ENCODE peak calls at places on chromosome 2, in five cellular contexts. Z is mesenchymal stem cell, S is neuronal stem cell, F is H1, X is trophoblast cell. D is an unnamed sample. For H3K4me1, the result is how much of the 10 kb centered on the place peaks cover.

GRCh38 chr2:37344453-37345361 is at the start of gene QPCT:
- DNase-seq in Z (peak), S (no peak), F (no peak), X (peak), D (no peak)

GRCh38 chr2:65465857-65466256 is 33.5 kb upstream of the SPRED2 start:
- DNase-seq in Z (no peak), S (no peak), F (no peak), X (no peak), D (no peak)

GRCh38 chr2:88724643-88725332 is 33.3 kb downstream of the RPIA start:
- DNase-seq in Z (no peak), S (no peak), F (no peak), X (no peak), D (no peak)

GRCh38 chr2:144449028-144449406 is 70.9 kb downstream of the ZEB2 start:
- DNase-seq in Z (no peak), S (no peak), F (peak), X (no peak), D (peak)

GRCh38 chr2:124978597-124978996 is 953.5 kb downstream of the CNTNAP5 start:
- DNase-seq in Z (peak), S (no peak), F (no peak), X (no peak), D (no peak)

GRCh38 chr2:215960825-215961224 is 52.5 kb downstream of the MREG start:
- DNase-seq in Z (no peak), S (no peak), F (no peak), X (no peak), D (no peak)

GRCh38 chr2:182081602-182082260 is 96.1 kb downstream of the PPP1R1C start:
- DNase-seq in Z (no peak), S (no peak), F (no peak), X (no peak), D (no peak)

GRCh38 chr2:47091118-47091517 is 64.0 kb downstream of the STPG4 start:
- DNase-seq in Z (peak), S (no peak), F (no peak), X (no peak), D (no peak)

GRCh38 chr2:15889800-15890498 is 50.4 kb upstream of the MYCN start:
- DNase-seq in Z (peak), S (no peak), F (no peak), X (no peak), D (no peak)

GRCh38 chr2:109124982-109125594 is 3.9 kb upstream of the SH3RF3 start:
- DNase-seq in Z (no peak), S (no peak), F (peak), X (no peak), D (no peak)

GRCh38 chr2:47299555-47299954 is 103.4 kb upstream of the MSH2 start:
- DNase-seq in Z (peak), S (no peak), F (no peak), X (peak), D (no peak)

GRCh38 chr2:218396688-218397501 is 2.8 kb upstream of the CTDSP1 start:
- DNase-seq in Z (peak), S (peak), F (peak), X (peak), D (peak)

GRCh38 chr2:174846941-174847938 is 83.0 kb upstream of the CHRNA1 start:
- DNase-seq in Z (peak), S (no peak), F (no peak), X (peak), D (peak)

GRCh38 chr2:176056411-176056810 is 27.4 kb downstream of the EVX2 start:
- DNase-seq in Z (no peak), S (no peak), F (no peak), X (no peak), D (no peak)

GRCh38 chr2:169331461-169331860 is 30.9 kb downstream of the LRP2 start:
- DNase-seq in Z (no peak), S (no peak), F (no peak), X (no peak), D (no peak)

GRCh38 chr2:236618370-236618769 is 48.7 kb downstream of the ACKR3 start:
- DNase-seq in Z (no peak), S (no peak), F (no peak), X (peak), D (no peak)

GRCh38 chr2:130726614-130727180 is 2.2 kb upstream of the GPR148 start:
- DNase-seq in Z (no peak), S (no peak), F (peak), X (no peak), D (no peak)

GRCh38 chr2:56132138-56132537 is 51.7 kb upstream of the CCDC85A start:
- DNase-seq in Z (peak), S (peak), F (no peak), X (peak), D (no peak)

GRCh38 chr2:118006861-118007260 is 7.0 kb downstream of the CCDC93 start:
- DNase-seq in Z (no peak), S (no peak), F (no peak), X (no peak), D (no peak)

GRCh38 chr2:147913701-147914480 is 69.1 kb downstream of the ACVR2A start:
- DNase-seq in Z (peak), S (no peak), F (no peak), X (no peak), D (no peak)

GRCh38 chr2:36587091-36587490 is 10.9 kb downstream of the FEZ2 start:
- DNase-seq in Z (no peak), S (no peak), F (no peak), X (no peak), D (no peak)

GRCh38 chr2:134778372-134778771 is 59.6 kb upstream of the TMEM163 start:
- DNase-seq in Z (no peak), S (no peak), F (no peak), X (no peak), D (peak)

GRCh38 chr2:30149513-30149912 is 2.7 kb downstream of the YPEL5 start:
- DNase-seq in Z (peak), S (no peak), F (peak), X (peak), D (peak)

GRCh38 chr2:142796161-142796560 is 81.3 kb upstream of the KYNU start:
- DNase-seq in Z (no peak), S (no peak), F (no peak), X (no peak), D (no peak)

GRCh38 chr2:113337809-113338208 is 59.1 kb upstream of the PAX8 start:
- DNase-seq in Z (no peak), S (no peak), F (no peak), X (no peak), D (no peak)

GRCh38 chr2:214310319-214310718 is 100.5 kb upstream of the VWC2L start:
- DNase-seq in Z (peak), S (no peak), F (no peak), X (peak), D (peak)

GRCh38 chr2:45172993-45173392 is 163.7 kb upstream of the SIX2 start:
- DNase-seq in Z (no peak), S (no peak), F (no peak), X (no peak), D (no peak)

GRCh38 chr2:181239400-181239799 is 217.8 kb upstream of the ITGA4 start:
- DNase-seq in Z (peak), S (no peak), F (no peak), X (no peak), D (no peak)

GRCh38 chr2:38104598-38104997 is 28.6 kb upstream of the CYP1B1 start:
- DNase-seq in Z (no peak), S (no peak), F (no peak), X (no peak), D (no peak)

GRCh38 chr2:218386505-218387368 is 4.7 kb downstream of the SLC11A1 start:
- DNase-seq in Z (no peak), S (no peak), F (peak), X (no peak), D (peak)

GRCh38 chr2:98029718-98030222 is 34.0 kb upstream of the TMEM131 start:
- DNase-seq in Z (no peak), S (no peak), F (peak), X (no peak), D (no peak)

GRCh38 chr2:45705233-45705632 is 53.8 kb downstream of the PRKCE start:
- DNase-seq in Z (no peak), S (no peak), F (no peak), X (no peak), D (no peak)

GRCh38 chr2:23900133-23900926 is 26.6 kb downstream of the ATAD2B start:
- DNase-seq in Z (no peak), S (no peak), F (no peak), X (peak), D (no peak)

GRCh38 chr2:101040072-101040471 is 38.0 kb downstream of the RPL31 start:
- DNase-seq in Z (no peak), S (no peak), F (no peak), X (no peak), D (no peak)

GRCh38 chr2:6362671-6363450 is 502.8 kb downstream of the CMPK2 start:
- DNase-seq in Z (no peak), S (no peak), F (no peak), X (no peak), D (no peak)

GRCh38 chr2:190844700-190845410 is 35.8 kb upstream of the GLS start:
- DNase-seq in Z (no peak), S (no peak), F (no peak), X (no peak), D (no peak)

GRCh38 chr2:218093879-218094278 is 24.8 kb downstream of the RUFY4 start:
- DNase-seq in Z (no peak), S (no peak), F (no peak), X (peak), D (no peak)

GRCh38 chr2:24492283-24493272 is 1.5 kb downstream of the NCOA1 start:
- DNase-seq in Z (peak), S (peak), F (no peak), X (peak), D (no peak)

GRCh38 chr2:223887127-223887526 is 49.7 kb upstream of the AP1S3 start:
- DNase-seq in Z (peak), S (no peak), F (peak), X (peak), D (no peak)

DNA sequence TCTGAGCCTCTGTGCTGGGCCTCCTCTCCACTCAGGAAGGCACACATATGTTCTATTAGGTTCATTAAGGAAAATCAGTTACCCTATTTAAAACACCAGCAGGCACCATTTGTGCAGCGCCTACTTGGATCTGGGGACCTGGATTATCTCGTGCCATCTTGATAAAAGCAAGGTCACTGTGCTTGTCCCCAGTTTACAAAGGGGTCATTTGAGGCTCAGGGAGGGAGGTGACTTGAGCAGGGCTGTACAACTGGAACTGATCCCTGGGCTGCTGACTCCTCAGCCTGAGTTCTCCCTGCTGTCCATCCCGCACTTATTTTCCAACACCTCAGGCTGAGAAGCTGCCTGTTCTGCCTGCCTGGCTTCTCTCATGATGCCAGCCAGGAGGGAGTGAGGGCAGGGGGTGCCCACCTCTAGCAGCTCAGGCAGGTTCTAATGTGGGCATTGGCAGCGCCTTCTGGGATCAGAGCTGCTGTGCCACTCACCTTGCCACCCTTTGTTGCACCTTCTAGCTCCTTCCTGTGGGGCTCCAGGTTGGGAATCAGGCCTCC is 120.3 kb downstream of the GLI2 start:
- DNase-seq in Z (no peak), S (no peak), F (no peak), X (no peak), D (no peak)
- H4K91ac ChIP-seq in Z (peak), S (no peak), F (no peak), X (peak), D (no peak)

DNA sequence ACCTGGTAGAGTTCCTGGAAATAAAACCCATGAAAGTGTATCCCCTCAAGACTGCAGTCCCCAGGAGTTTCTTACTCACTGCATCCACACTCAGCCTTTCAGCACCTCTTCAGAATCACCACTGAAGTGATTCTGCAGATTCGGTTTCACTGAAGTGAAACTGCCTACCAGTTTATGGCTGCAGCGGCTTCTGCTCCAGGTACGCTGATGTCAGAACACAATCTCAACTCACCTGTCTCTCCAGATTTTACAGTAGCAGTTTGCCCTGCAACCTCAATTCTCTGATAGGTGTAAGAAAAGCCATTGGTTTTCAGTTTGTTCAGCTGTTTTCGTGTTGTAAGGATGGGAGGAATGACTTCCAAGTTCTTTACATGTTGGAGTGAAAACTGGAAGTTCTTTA is 124.8 kb downstream of the TSN start:
- DNase-seq in Z (no peak), S (no peak), F (no peak), X (no peak), D (no peak)
- H2BK12ac ChIP-seq in Z (no peak), S (no peak), F (no peak), X (no peak), D (no peak)

GRCh38 chr2:9631484-9631819 is 655 bp upstream of the YWHAQ start:
- DNase-seq in Z (no peak), S (no peak), F (no peak), X (no peak), D (no peak)

GRCh38 chr2:9631976-9632700 is 1.3 kb upstream of the YWHAQ start:
- DNase-seq in Z (peak), S (no peak), F (peak), X (peak), D (peak)

GRCh38 chr2:9630750-9631483 is at the start of gene YWHAQ:
- DNase-seq in Z (peak), S (peak), F (peak), X (peak), D (peak)

GRCh38 chr2:9629222-9630000 is 1.4 kb downstream of the YWHAQ start:
- DNase-seq in Z (peak), S (peak), F (no peak), X (peak), D (no peak)

GRCh38 chr2:9630001-9630749 is 622 bp downstream of the YWHAQ start:
- DNase-seq in Z (peak), S (peak), F (peak), X (peak), D (peak)
- H3K4me1 ChIP-seq in Z (under half), S (under half), F (under half), X (under half), D (under half)

DNA sequence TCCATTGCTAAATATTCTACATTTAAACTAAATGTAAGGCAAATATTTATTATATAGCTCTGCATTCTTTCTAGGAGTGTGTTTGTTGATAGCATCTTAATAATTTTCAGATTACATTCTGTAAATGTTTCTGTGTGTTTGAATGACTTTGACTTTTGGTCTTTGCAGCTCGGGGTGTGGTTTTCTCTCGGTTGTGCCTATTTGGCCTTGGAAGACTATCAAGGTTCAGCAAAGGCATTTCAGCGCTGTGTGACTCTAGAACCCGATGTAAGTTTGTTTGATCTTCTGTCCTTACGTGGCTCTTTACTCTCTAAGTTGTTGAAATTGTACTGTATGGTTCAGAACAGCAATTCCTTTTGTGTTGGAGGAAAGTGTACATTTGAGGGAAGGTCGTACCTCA is 149.9 kb downstream of the TTC27 start:
- DNase-seq in Z (no peak), S (no peak), F (no peak), X (peak), D (no peak)
- H4K91ac ChIP-seq in Z (no peak), S (no peak), F (no peak), X (no peak), D (no peak)

GRCh38 chr2:99834426-99834825 is 308.0 kb downstream of the AFF3 start:
- DNase-seq in Z (peak), S (no peak), F (no peak), X (no peak), D (no peak)

GRCh38 chr2:99833802-99834201 is 308.6 kb downstream of the AFF3 start:
- DNase-seq in Z (no peak), S (no peak), F (no peak), X (no peak), D (no peak)

GRCh38 chr2:99827296-99827999 is 314.9 kb downstream of the AFF3 start:
- DNase-seq in Z (no peak), S (no peak), F (no peak), X (no peak), D (no peak)

GRCh38 chr2:99832921-99833320 is 309.5 kb downstream of the AFF3 start:
- DNase-seq in Z (no peak), S (no peak), F (no peak), X (no peak), D (no peak)

GRCh38 chr2:99831772-99832171 is 310.6 kb downstream of the AFF3 start:
- DNase-seq in Z (no peak), S (no peak), F (no peak), X (no peak), D (no peak)
- H2BK12ac ChIP-seq in Z (no peak), S (no peak), F (no peak), X (no peak), D (no peak)

DNA sequence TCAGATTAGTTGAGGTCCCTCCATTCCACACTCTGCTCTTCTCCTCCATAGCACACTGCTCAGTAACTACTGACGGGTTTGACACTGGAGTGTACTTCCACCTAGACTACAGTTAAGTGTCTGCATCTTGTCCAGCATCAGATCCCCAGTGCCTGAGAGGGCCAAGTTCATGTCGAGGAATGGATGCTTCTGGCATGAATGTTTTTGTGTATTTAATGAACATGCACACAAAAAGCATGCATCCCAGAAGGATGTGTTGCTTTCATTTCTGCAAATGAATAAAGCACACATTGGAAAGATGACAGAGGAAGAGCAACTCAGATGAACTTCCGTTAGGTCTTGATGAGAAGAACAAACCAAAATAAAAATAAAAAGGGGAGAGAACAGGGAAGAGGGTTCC is 27.8 kb downstream of the C2orf49 start:
- DNase-seq in Z (no peak), S (no peak), F (no peak), X (no peak), D (no peak)
- H3K4me1 ChIP-seq in Z (under half), S (under half), F (under half), X (under half), D (under half)

GRCh38 chr2:70191244-70191735 is 471 bp upstream of the C2orf42 start:
- DNase-seq in Z (no peak), S (no peak), F (no peak), X (no peak), D (no peak)

GRCh38 chr2:70188460-70188859 is 2.4 kb downstream of the C2orf42 start:
- DNase-seq in Z (peak), S (no peak), F (no peak), X (no peak), D (no peak)

GRCh38 chr2:70190413-70191243 is at the start of gene C2orf42:
- DNase-seq in Z (peak), S (peak), F (peak), X (peak), D (peak)

GRCh38 chr2:70192516-70192915 is 1.7 kb upstream of the C2orf42 start:
- DNase-seq in Z (no peak), S (no peak), F (no peak), X (no peak), D (no peak)

DNA sequence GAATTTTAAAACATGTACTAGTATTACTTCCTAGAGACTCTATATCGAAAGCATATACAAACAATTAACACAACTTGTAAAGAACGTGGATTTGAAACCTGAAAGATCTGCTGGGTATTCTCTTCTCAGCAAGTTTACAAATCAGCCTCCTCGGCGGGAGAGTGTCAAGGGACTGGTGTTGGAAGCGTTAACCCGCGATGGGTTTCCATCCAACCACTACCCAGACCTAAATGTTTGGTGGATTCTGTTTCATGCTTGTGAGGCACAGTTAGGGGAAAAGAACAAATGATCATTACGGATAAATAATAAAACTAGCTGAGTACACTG is 770 bp downstream of the C2orf42 start:
- DNase-seq in Z (no peak), S (no peak), F (no peak), X (no peak), D (no peak)
- H4K91ac ChIP-seq in Z (no peak), S (no peak), F (no peak), X (no peak), D (no peak)

D was measured in H9.